ENCODE peak calls at places on chromosome 13, in five cellular contexts. One of them, this sample, is unnamed.

GRCh38 chr13:50713849-50714248 is 129.6 kb downstream of the DLEU7 start:
- DNase-seq in stimulated activated CD4-positive, alpha-beta T cell treated with anti-CD3 and anti-CD28 coated beads, Interleukin-1b, Interleukin-23, amount 100 ng/mL, for 24 hours: no peak
- DNase-seq in astrocyte: peak; percentile 98
- DNase-seq in ecto neural progenitor cell: no peak
- DNase-seq in heart left ventricle: no peak
- DNase-seq in this sample: no peak

GRCh38 chr13:110963554-110963970 is 48.7 kb upstream of the ANKRD10 start:
- DNase-seq in heart left ventricle: no peak
- DNase-seq in stimulated activated CD4-positive, alpha-beta T cell treated with anti-CD3 and anti-CD28 coated beads, Interleukin-1b, Interleukin-23, amount 100 ng/mL, for 24 hours: no peak
- DNase-seq in ecto neural progenitor cell: no peak
- DNase-seq in astrocyte: no peak
- DNase-seq in this sample: no peak

GRCh38 chr13:20505405-20506366 is 20.0 kb downstream of the CRYL1 start:
- DNase-seq in heart left ventricle: no peak
- DNase-seq in astrocyte: no peak
- DNase-seq in ecto neural progenitor cell: no peak
- DNase-seq in stimulated activated CD4-positive, alpha-beta T cell treated with anti-CD3 and anti-CD28 coated beads, Interleukin-1b, Interleukin-23, amount 100 ng/mL, for 24 hours: no peak
- DNase-seq in this sample: no peak

GRCh38 chr13:102847272-102848234 is 1.7 kb downstream of the ERCC5 start:
- DNase-seq in stimulated activated CD4-positive, alpha-beta T cell treated with anti-CD3 and anti-CD28 coated beads, Interleukin-1b, Interleukin-23, amount 100 ng/mL, for 24 hours: no peak
- DNase-seq in heart left ventricle: no peak
- DNase-seq in ecto neural progenitor cell: no peak
- DNase-seq in astrocyte: peak; percentile 14
- DNase-seq in this sample: no peak

GRCh38 chr13:94263038-94263437 is 216.4 kb downstream of the DCT start:
- DNase-seq in stimulated activated CD4-positive, alpha-beta T cell treated with anti-CD3 and anti-CD28 coated beads, Interleukin-1b, Interleukin-23, amount 100 ng/mL, for 24 hours: no peak
- DNase-seq in astrocyte: no peak
- DNase-seq in ecto neural progenitor cell: no peak
- DNase-seq in heart left ventricle: no peak
- DNase-seq in this sample: no peak

GRCh38 chr13:80059789-80060188 is 281.1 kb downstream of the SPRY2 start:
- DNase-seq in ecto neural progenitor cell: no peak
- DNase-seq in astrocyte: no peak
- DNase-seq in heart left ventricle: no peak
- DNase-seq in stimulated activated CD4-positive, alpha-beta T cell treated with anti-CD3 and anti-CD28 coated beads, Interleukin-1b, Interleukin-23, amount 100 ng/mL, for 24 hours: no peak
- DNase-seq in this sample: no peak

GRCh38 chr13:76717092-76717491 is 169.1 kb downstream of the KCTD12 start:
- DNase-seq in ecto neural progenitor cell: no peak
- DNase-seq in heart left ventricle: no peak
- DNase-seq in stimulated activated CD4-positive, alpha-beta T cell treated with anti-CD3 and anti-CD28 coated beads, Interleukin-1b, Interleukin-23, amount 100 ng/mL, for 24 hours: no peak
- DNase-seq in astrocyte: no peak
- DNase-seq in this sample: no peak

GRCh38 chr13:99374169-99374991 is 67.2 kb upstream of the GPR183 start:
- DNase-seq in stimulated activated CD4-positive, alpha-beta T cell treated with anti-CD3 and anti-CD28 coated beads, Interleukin-1b, Interleukin-23, amount 100 ng/mL, for 24 hours: no peak
- DNase-seq in ecto neural progenitor cell: no peak
- DNase-seq in heart left ventricle: no peak
- DNase-seq in astrocyte: no peak
- DNase-seq in this sample: no peak

GRCh38 chr13:94119360-94119936 is 360.0 kb downstream of the DCT start:
- DNase-seq in stimulated activated CD4-positive, alpha-beta T cell treated with anti-CD3 and anti-CD28 coated beads, Interleukin-1b, Interleukin-23, amount 100 ng/mL, for 24 hours: no peak
- DNase-seq in astrocyte: no peak
- DNase-seq in ecto neural progenitor cell: no peak
- DNase-seq in heart left ventricle: no peak
- DNase-seq in this sample: no peak

GRCh38 chr13:47853236-47853635 is 147.8 kb downstream of the SUCLA2 start:
- DNase-seq in stimulated activated CD4-positive, alpha-beta T cell treated with anti-CD3 and anti-CD28 coated beads, Interleukin-1b, Interleukin-23, amount 100 ng/mL, for 24 hours: no peak
- DNase-seq in ecto neural progenitor cell: no peak
- DNase-seq in astrocyte: peak; percentile 34
- DNase-seq in heart left ventricle: no peak
- DNase-seq in this sample: no peak

GRCh38 chr13:72622546-72622945 is 104.9 kb downstream of the MZT1 start:
- DNase-seq in ecto neural progenitor cell: no peak
- DNase-seq in heart left ventricle: no peak
- DNase-seq in stimulated activated CD4-positive, alpha-beta T cell treated with anti-CD3 and anti-CD28 coated beads, Interleukin-1b, Interleukin-23, amount 100 ng/mL, for 24 hours: no peak
- DNase-seq in astrocyte: no peak
- DNase-seq in this sample: no peak

GRCh38 chr13:99970761-99971575 is 599 bp downstream of the ZIC5 start:
- DNase-seq in stimulated activated CD4-positive, alpha-beta T cell treated with anti-CD3 and anti-CD28 coated beads, Interleukin-1b, Interleukin-23, amount 100 ng/mL, for 24 hours: no peak
- DNase-seq in ecto neural progenitor cell: peak; percentile 88
- DNase-seq in heart left ventricle: no peak
- DNase-seq in astrocyte: no peak
- DNase-seq in this sample: no peak

GRCh38 chr13:99199541-99200432 is 867 bp upstream of the UBAC2 start:
- DNase-seq in ecto neural progenitor cell: no peak
- DNase-seq in astrocyte: no peak
- DNase-seq in stimulated activated CD4-positive, alpha-beta T cell treated with anti-CD3 and anti-CD28 coated beads, Interleukin-1b, Interleukin-23, amount 100 ng/mL, for 24 hours: no peak
- DNase-seq in heart left ventricle: no peak
- DNase-seq in this sample: no peak

GRCh38 chr13:75417647-75418046 is 64.3 kb downstream of the TBC1D4 start:
- DNase-seq in heart left ventricle: no peak
- DNase-seq in astrocyte: no peak
- DNase-seq in stimulated activated CD4-positive, alpha-beta T cell treated with anti-CD3 and anti-CD28 coated beads, Interleukin-1b, Interleukin-23, amount 100 ng/mL, for 24 hours: no peak
- DNase-seq in ecto neural progenitor cell: no peak
- DNase-seq in this sample: no peak

GRCh38 chr13:75308222-75308621 is 173.7 kb downstream of the TBC1D4 start:
- DNase-seq in astrocyte: no peak
- DNase-seq in heart left ventricle: no peak
- DNase-seq in stimulated activated CD4-positive, alpha-beta T cell treated with anti-CD3 and anti-CD28 coated beads, Interleukin-1b, Interleukin-23, amount 100 ng/mL, for 24 hours: peak; percentile 10
- DNase-seq in ecto neural progenitor cell: no peak
- DNase-seq in this sample: no peak

GRCh38 chr13:101473458-101473857 is 21.0 kb downstream of the ITGBL1 start:
- DNase-seq in astrocyte: peak; percentile 84
- DNase-seq in ecto neural progenitor cell: no peak
- DNase-seq in stimulated activated CD4-positive, alpha-beta T cell treated with anti-CD3 and anti-CD28 coated beads, Interleukin-1b, Interleukin-23, amount 100 ng/mL, for 24 hours: no peak
- DNase-seq in heart left ventricle: peak; percentile 41
- DNase-seq in this sample: no peak

GRCh38 chr13:113746143-113746525 is 12.9 kb upstream of the TMEM255B start:
- DNase-seq in astrocyte: no peak
- DNase-seq in heart left ventricle: no peak
- DNase-seq in ecto neural progenitor cell: no peak
- DNase-seq in stimulated activated CD4-positive, alpha-beta T cell treated with anti-CD3 and anti-CD28 coated beads, Interleukin-1b, Interleukin-23, amount 100 ng/mL, for 24 hours: no peak
- DNase-seq in this sample: no peak

GRCh38 chr13:100825551-100825950 is 151.0 kb upstream of the TMTC4 start:
- DNase-seq in ecto neural progenitor cell: no peak
- DNase-seq in heart left ventricle: no peak
- DNase-seq in stimulated activated CD4-positive, alpha-beta T cell treated with anti-CD3 and anti-CD28 coated beads, Interleukin-1b, Interleukin-23, amount 100 ng/mL, for 24 hours: no peak
- DNase-seq in astrocyte: peak; percentile 63
- DNase-seq in this sample: no peak

GRCh38 chr13:113348591-113348990 is 15.3 kb downstream of the GRTP1 start:
- DNase-seq in stimulated activated CD4-positive, alpha-beta T cell treated with anti-CD3 and anti-CD28 coated beads, Interleukin-1b, Interleukin-23, amount 100 ng/mL, for 24 hours: no peak
- DNase-seq in heart left ventricle: no peak
- DNase-seq in ecto neural progenitor cell: no peak
- DNase-seq in astrocyte: no peak
- DNase-seq in this sample: no peak

GRCh38 chr13:40589285-40590109 is 76.9 kb downstream of the FOXO1 start:
- DNase-seq in astrocyte: peak; percentile 70
- DNase-seq in ecto neural progenitor cell: no peak
- DNase-seq in stimulated activated CD4-positive, alpha-beta T cell treated with anti-CD3 and anti-CD28 coated beads, Interleukin-1b, Interleukin-23, amount 100 ng/mL, for 24 hours: no peak
- DNase-seq in heart left ventricle: peak; percentile 58
- DNase-seq in this sample: no peak

GRCh38 chr13:81171065-81171647 is 830.2 kb upstream of the SPRY2 start:
- DNase-seq in astrocyte: no peak
- DNase-seq in heart left ventricle: no peak
- DNase-seq in ecto neural progenitor cell: no peak
- DNase-seq in stimulated activated CD4-positive, alpha-beta T cell treated with anti-CD3 and anti-CD28 coated beads, Interleukin-1b, Interleukin-23, amount 100 ng/mL, for 24 hours: no peak
- DNase-seq in this sample: no peak

GRCh38 chr13:113932060-113932459 is 41.8 kb downstream of the C13orf46 start:
- DNase-seq in stimulated activated CD4-positive, alpha-beta T cell treated with anti-CD3 and anti-CD28 coated beads, Interleukin-1b, Interleukin-23, amount 100 ng/mL, for 24 hours: no peak
- DNase-seq in ecto neural progenitor cell: no peak
- DNase-seq in astrocyte: no peak
- DNase-seq in heart left ventricle: no peak
- DNase-seq in this sample: no peak

GRCh38 chr13:43360911-43361605 is 337.7 kb downstream of the DNAJC15 start:
- DNase-seq in stimulated activated CD4-positive, alpha-beta T cell treated with anti-CD3 and anti-CD28 coated beads, Interleukin-1b, Interleukin-23, amount 100 ng/mL, for 24 hours: no peak
- DNase-seq in astrocyte: peak; percentile 51
- DNase-seq in heart left ventricle: no peak
- DNase-seq in ecto neural progenitor cell: no peak
- DNase-seq in this sample: no peak

GRCh38 chr13:72651196-72651595 is 76.2 kb downstream of the MZT1 start:
- DNase-seq in astrocyte: no peak
- DNase-seq in heart left ventricle: no peak
- DNase-seq in stimulated activated CD4-positive, alpha-beta T cell treated with anti-CD3 and anti-CD28 coated beads, Interleukin-1b, Interleukin-23, amount 100 ng/mL, for 24 hours: no peak
- DNase-seq in ecto neural progenitor cell: no peak
- DNase-seq in this sample: no peak

GRCh38 chr13:64810701-64811258 is 2419.4 kb downstream of the PCDH9 start:
- DNase-seq in heart left ventricle: no peak
- DNase-seq in stimulated activated CD4-positive, alpha-beta T cell treated with anti-CD3 and anti-CD28 coated beads, Interleukin-1b, Interleukin-23, amount 100 ng/mL, for 24 hours: no peak
- DNase-seq in ecto neural progenitor cell: no peak
- DNase-seq in astrocyte: peak; percentile 19
- DNase-seq in this sample: no peak

GRCh38 chr13:77416666-77417212 is 89.8 kb upstream of the MYCBP2 start:
- DNase-seq in ecto neural progenitor cell: no peak
- DNase-seq in stimulated activated CD4-positive, alpha-beta T cell treated with anti-CD3 and anti-CD28 coated beads, Interleukin-1b, Interleukin-23, amount 100 ng/mL, for 24 hours: no peak
- DNase-seq in heart left ventricle: no peak
- DNase-seq in astrocyte: no peak
- DNase-seq in this sample: no peak

GRCh38 chr13:89726690-89727435 is 1620.6 kb upstream of the MIR17HG start:
- DNase-seq in ecto neural progenitor cell: no peak
- DNase-seq in stimulated activated CD4-positive, alpha-beta T cell treated with anti-CD3 and anti-CD28 coated beads, Interleukin-1b, Interleukin-23, amount 100 ng/mL, for 24 hours: no peak
- DNase-seq in astrocyte: peak; percentile 83
- DNase-seq in heart left ventricle: no peak
- DNase-seq in this sample: no peak

GRCh38 chr13:50230365-50230978 is 215.2 kb downstream of the KCNRG start:
- DNase-seq in heart left ventricle: no peak
- DNase-seq in stimulated activated CD4-positive, alpha-beta T cell treated with anti-CD3 and anti-CD28 coated beads, Interleukin-1b, Interleukin-23, amount 100 ng/mL, for 24 hours: no peak
- DNase-seq in ecto neural progenitor cell: no peak
- DNase-seq in astrocyte: peak; percentile 51
- DNase-seq in this sample: no peak

This sample was measured in omental fat pad.